ENCODE peak calls at places on chromosomes 16 and 17, in six cellular contexts. H, F, G, B, P and S are unnamed samples.

GRCh38 chr16:1747934-1748333 is 23.4 kb downstream of the NME3 start:
- DNase-seq in H (no peak), F (no peak), G (no peak), B (no peak), P (no peak), S (no peak)

GRCh38 chr17:78988152-78988551 is 8.4 kb upstream of the LGALS3BP start:
- DNase-seq in H (no peak), F (no peak), G (no peak), B (no peak), P (no peak), S (no peak)

GRCh38 chr16:56357291-56357764 is 68.0 kb downstream of the AMFR start:
- DNase-seq in H (no peak), F (peak; percentile 45), G (no peak), B (no peak), P (peak; percentile 21), S (no peak)

GRCh38 chr17:19705771-19706770 is 10.3 kb downstream of the SLC47A2 start:
- DNase-seq in H (no peak), F (no peak), G (no peak), B (no peak), P (no peak), S (no peak)

GRCh38 chr17:72273301-72274056 is 152.7 kb downstream of the SOX9 start:
- DNase-seq in H (peak; percentile 30), F (no peak), G (no peak), B (peak; percentile 64), P (peak; percentile 85), S (no peak)

GRCh38 chr17:58153046-58153445 is 4.9 kb downstream of the OR4D1 start:
- DNase-seq in H (no peak), F (no peak), G (no peak), B (no peak), P (no peak), S (no peak)

GRCh38 chr17:44065668-44066203 is 735 bp downstream of the LSM12 start:
- DNase-seq in H (no peak), F (no peak), G (no peak), B (no peak), P (no peak), S (no peak)

GRCh38 chr17:76337413-76337777 is 16.3 kb downstream of the PRPSAP1 start:
- DNase-seq in H (no peak), F (no peak), G (no peak), B (no peak), P (peak; percentile 14), S (no peak)

GRCh38 chr17:37488009-37488604 is 1.6 kb upstream of the DUSP14 start:
- DNase-seq in H (peak; percentile 44), F (no peak), G (no peak), B (no peak), P (peak; percentile 86), S (peak; percentile 96)

GRCh38 chr16:71721066-71721740 is 3.3 kb downstream of the PHLPP2 start:
- DNase-seq in H (no peak), F (no peak), G (no peak), B (no peak), P (no peak), S (no peak)

GRCh38 chr17:48910370-48910769 is 2.2 kb downstream of the UBE2Z start:
- DNase-seq in H (no peak), F (no peak), G (no peak), B (no peak), P (peak; percentile 64), S (no peak)

GRCh38 chr17:35621768-35622167 is 34.6 kb downstream of the AP2B1 start:
- DNase-seq in H (no peak), F (no peak), G (no peak), B (no peak), P (no peak), S (no peak)

GRCh38 chr17:14940946-14941280 is 324.2 kb downstream of the PMP22 start:
- DNase-seq in H (no peak), F (no peak), G (no peak), B (peak; percentile 38), P (peak; percentile 8), S (no peak)

GRCh38 chr17:10421946-10422542 is at the start of gene MYH8:
- DNase-seq in H (no peak), F (no peak), G (no peak), B (no peak), P (no peak), S (no peak)

GRCh38 chr16:11681977-11682654 is 13.9 kb downstream of the SNN start:
- DNase-seq in H (no peak), F (peak; percentile 78), G (peak; percentile 66), B (no peak), P (no peak), S (no peak)

GRCh38 chr16:8863594-8864424 is 5.0 kb downstream of the CARHSP1 start:
- DNase-seq in H (no peak), F (peak; percentile 77), G (no peak), B (no peak), P (no peak), S (no peak)

GRCh38 chr16:72612271-72612670 is 435.7 kb downstream of the ZFHX3 start:
- DNase-seq in H (no peak), F (no peak), G (no peak), B (no peak), P (no peak), S (no peak)

DNA sequence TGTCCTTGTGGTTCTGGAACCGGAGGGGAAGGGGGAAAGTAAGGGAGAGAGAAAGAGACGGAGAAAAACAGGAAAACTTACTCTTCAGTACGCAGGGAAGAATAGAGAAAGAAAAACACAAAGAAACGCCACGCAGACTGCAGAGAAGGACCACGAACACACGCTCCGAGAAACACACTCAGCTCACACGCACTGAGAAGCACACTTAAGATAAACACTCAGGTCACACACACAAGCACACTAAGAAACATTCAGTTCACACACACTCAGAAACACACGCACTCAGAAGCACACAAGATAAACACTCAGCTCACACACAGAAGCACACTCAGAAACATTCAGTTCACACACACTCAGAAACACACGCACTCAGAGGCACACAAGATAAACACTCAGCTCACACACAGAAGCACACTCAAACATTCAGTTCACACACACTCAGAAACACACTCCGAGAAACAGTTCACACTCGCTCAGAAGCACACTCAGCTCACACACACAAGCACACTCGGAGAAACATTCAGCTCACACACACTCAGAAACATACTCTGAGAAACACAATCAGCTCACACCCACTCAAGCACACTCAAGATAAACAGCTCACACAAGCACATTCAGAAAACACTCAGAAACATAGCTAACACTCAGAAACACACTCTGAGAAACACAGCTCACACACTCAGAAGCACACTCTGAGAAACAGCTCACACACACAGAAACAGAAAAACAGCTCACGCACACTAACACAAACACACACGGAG is 754 bp downstream of the TMEM98 start:
- DNase-seq in H (no peak), F (no peak), G (no peak), B (no peak), P (no peak), S (no peak)
- H3K4me3 ChIP-seq in H (peak overlapping the region; percentile 77), F (peak overlapping the region; percentile 51), G (peak overlapping the region; percentile 14), B (peak overlapping the region; percentile 63), P (peak overlapping the region; percentile 53), S (peak overlapping the region; percentile 81)

GRCh38 chr16:57692636-57693035 is 2.0 kb upstream of the DRC7 start:
- DNase-seq in H (no peak), F (no peak), G (no peak), B (no peak), P (no peak), S (no peak)
- H3K4me3 ChIP-seq in H (no peak overlapping the region), F (no peak overlapping the region), G (no peak overlapping the region), B (no peak overlapping the region), P (no peak overlapping the region), S (no peak overlapping the region)

GRCh38 chr17:83103938-83104311 is 24.5 kb downstream of the METRNL start:
- DNase-seq in H (no peak), F (peak; percentile 62), G (no peak), B (no peak), P (no peak), S (no peak)
- H3K4me3 ChIP-seq in H (no peak overlapping the region), F (no peak overlapping the region), G (no peak overlapping the region), B (no peak overlapping the region), P (no peak overlapping the region), S (no peak overlapping the region)

GRCh38 chr16:85026696-85027095 is 899 bp upstream of the KIAA0513 start:
- DNase-seq in H (no peak), F (no peak), G (no peak), B (no peak), P (no peak), S (no peak)
- H3K4me3 ChIP-seq in H (peak overlapping the region; percentile 88), F (peak overlapping the region; percentile 60), G (peak overlapping the region; percentile 83), B (peak overlapping the region; percentile 90), P (peak overlapping the region; percentile 76), S (peak overlapping the region; percentile 70)

DNA sequence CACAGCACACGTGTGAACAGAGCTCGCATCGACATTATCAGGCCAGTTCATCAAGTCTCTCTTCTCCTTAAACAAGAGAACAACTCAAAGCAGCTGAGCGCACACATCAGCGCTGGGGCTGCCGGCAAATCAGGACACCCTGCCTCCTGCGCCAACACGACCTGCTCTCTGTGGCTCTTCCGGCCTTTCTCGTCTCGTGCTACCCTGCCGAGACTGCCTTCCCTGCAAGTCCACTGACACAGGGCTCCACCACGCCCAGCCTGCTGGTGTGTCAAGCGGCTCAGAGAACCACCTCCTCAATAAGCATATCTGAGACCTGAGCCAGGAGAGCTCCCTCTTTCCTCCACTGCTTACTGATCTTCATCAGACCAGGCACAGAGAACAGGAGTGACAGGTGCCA is 96.9 kb downstream of the ZNF778 start:
- DNase-seq in H (no peak), F (no peak), G (no peak), B (no peak), P (no peak), S (no peak)
- H3K4me3 ChIP-seq in H (no peak overlapping the region), F (no peak overlapping the region), G (no peak overlapping the region), B (no peak overlapping the region), P (no peak overlapping the region), S (no peak overlapping the region)

GRCh38 chr17:55634702-55635101 is 88.0 kb downstream of the TMEM100 start:
- DNase-seq in H (no peak), F (no peak), G (no peak), B (no peak), P (no peak), S (no peak)
- H3K4me3 ChIP-seq in H (no peak overlapping the region), F (no peak overlapping the region), G (no peak overlapping the region), B (no peak overlapping the region), P (no peak overlapping the region), S (no peak overlapping the region)

GRCh38 chr17:17723354-17724261 is 42.4 kb downstream of the RAI1 start:
- DNase-seq in H (peak; percentile 56), F (no peak), G (peak; percentile 61), B (no peak), P (no peak), S (no peak)
- H3K4me3 ChIP-seq in H (peak overlapping the region; percentile 50), F (no peak overlapping the region), G (peak overlapping the region; percentile 66), B (peak overlapping the region; percentile 37), P (no peak overlapping the region), S (peak overlapping the region; percentile 41)

GRCh38 chr16:85524630-85525463 is 88.3 kb upstream of the GSE1 start:
- DNase-seq in H (no peak), F (no peak), G (no peak), B (no peak), P (peak; percentile 53), S (no peak)
- H3K4me3 ChIP-seq in H (no peak overlapping the region), F (no peak overlapping the region), G (no peak overlapping the region), B (no peak overlapping the region), P (no peak overlapping the region), S (no peak overlapping the region)